ENCODE peak calls at places on chromosomes 16 and 17, in five cellular contexts. Z is K562, U is SK-N-SH, I is GM12878, L is HepG2. H is an unnamed sample.

GRCh38 chr17:73371846-73372245 is 60.0 kb upstream of the CDC42EP4 start:
- DNase-seq in Z (no peak), U (no peak), I (no peak), L (no peak), H (no peak)

GRCh38 chr16:66457888-66458287 is 30.8 kb downstream of the BEAN1 start:
- DNase-seq in Z (no peak), U (no peak), I (no peak), L (no peak), H (no peak)

GRCh38 chr17:8375738-8376259 is 705 bp downstream of the KRABD2 start:
- DNase-seq in Z (no peak), U (no peak), I (no peak), L (no peak), H (no peak)

GRCh38 chr17:76014925-76015261 is 12.2 kb downstream of the EVPL start:
- DNase-seq in Z (peak; percentile 44), U (peak; percentile 74), I (no peak), L (no peak), H (no peak)

GRCh38 chr16:4500283-4500682 is 24.1 kb downstream of the HMOX2 start:
- DNase-seq in Z (no peak), U (no peak), I (no peak), L (peak; percentile 39), H (no peak)

GRCh38 chr16:47493358-47494337 is 32.5 kb downstream of the PHKB start:
- DNase-seq in Z (no peak), U (no peak), I (peak; percentile 52), L (no peak), H (no peak)

GRCh38 chr16:24539850-24540484 is 601 bp downstream of the RBBP6 start:
- DNase-seq in Z (no peak), U (no peak), I (no peak), L (no peak), H (peak; percentile 10)

GRCh38 chr16:3362931-3363330 is 7.2 kb downstream of the OR2C1 start:
- DNase-seq in Z (no peak), U (no peak), I (no peak), L (no peak), H (no peak)

GRCh38 chr17:10316986-10317834 is 55.6 kb downstream of the MYH13 start:
- DNase-seq in Z (peak; percentile 16), U (peak; percentile 54), I (no peak), L (peak; percentile 20), H (peak; percentile 57)

GRCh38 chr16:90046971-90047713 is 27.9 kb upstream of the DBNDD1 start:
- DNase-seq in Z (no peak), U (no peak), I (no peak), L (peak; percentile 45), H (no peak)

GRCh38 chr17:36645358-36645757 is 44.0 kb downstream of the MRM1 start:
- DNase-seq in Z (no peak), U (no peak), I (no peak), L (no peak), H (no peak)

GRCh38 chr16:78463591-78463990 is 364.1 kb downstream of the WWOX start:
- DNase-seq in Z (no peak), U (no peak), I (no peak), L (no peak), H (no peak)

GRCh38 chr17:81534157-81535006 is 6.2 kb downstream of the FSCN2 start:
- DNase-seq in Z (no peak), U (peak; percentile 80), I (no peak), L (no peak), H (no peak)

GRCh38 chr16:3013491-3013951 is 798 bp downstream of the CLDN9 start:
- DNase-seq in Z (no peak), U (no peak), I (no peak), L (no peak), H (no peak)

GRCh38 chr17:71423871-71424546 is 696.8 kb upstream of the SOX9 start:
- DNase-seq in Z (no peak), U (no peak), I (no peak), L (no peak), H (no peak)

GRCh38 chr16:85206472-85207356 is 94.4 kb upstream of the CIBAR2 start:
- DNase-seq in Z (no peak), U (peak; percentile 92), I (no peak), L (no peak), H (no peak)

GRCh38 chr16:64925166-64925565 is 196.7 kb downstream of the CDH11 start:
- DNase-seq in Z (no peak), U (no peak), I (no peak), L (no peak), H (no peak)

GRCh38 chr16:8569650-8570338 is 20.5 kb downstream of the TMEM114 start:
- DNase-seq in Z (no peak), U (no peak), I (no peak), L (no peak), H (no peak)

GRCh38 chr16:20971420-20971819 is 70.8 kb downstream of the LYRM1 start:
- DNase-seq in Z (no peak), U (no peak), I (no peak), L (no peak), H (no peak)

GRCh38 chr17:61399131-61400057 is at the start of gene TBX2:
- DNase-seq in Z (no peak), U (peak; percentile 98), I (no peak), L (peak; percentile 80), H (peak; percentile 89)

GRCh38 chr16:70572050-70572925 is 48.7 kb downstream of the SF3B3 start:
- DNase-seq in Z (no peak), U (no peak), I (no peak), L (no peak), H (no peak)

GRCh38 chr16:25996052-25996451 is 304.3 kb downstream of the HS3ST4 start:
- DNase-seq in Z (peak; percentile 26), U (no peak), I (no peak), L (no peak), H (no peak)

GRCh38 chr16:31404353-31405064 is 11.4 kb downstream of the ITGAD start:
- DNase-seq in Z (peak; percentile 74), U (no peak), I (no peak), L (no peak), H (peak; percentile 88)

DNA sequence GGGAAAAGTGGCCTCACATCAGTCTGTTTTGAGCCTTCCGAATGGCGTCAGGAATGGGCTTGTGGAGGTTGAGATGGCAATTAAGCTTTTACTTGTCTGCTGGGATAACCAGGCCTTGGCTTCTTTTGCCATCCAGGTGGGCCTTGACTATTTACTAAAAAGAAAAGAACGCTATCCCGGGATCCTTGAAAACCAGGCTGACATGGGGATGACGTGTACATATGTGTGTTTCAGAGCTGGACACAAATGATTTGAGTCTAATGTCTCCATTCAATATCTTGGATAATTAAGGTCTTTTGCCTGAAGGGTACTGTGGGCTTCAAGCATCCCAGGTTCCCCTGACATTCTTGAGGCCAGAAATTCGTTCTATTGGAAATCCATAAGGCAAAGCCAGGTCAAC is 32.6 kb upstream of the HOXB13 start:
- DNase-seq in Z (no peak), U (no peak), I (no peak), L (no peak), H (no peak)
- TF ChIP-seq FOXM1 in Z (no peak), U (no peak), I (no peak), L (no peak), H (no peak)

DNA sequence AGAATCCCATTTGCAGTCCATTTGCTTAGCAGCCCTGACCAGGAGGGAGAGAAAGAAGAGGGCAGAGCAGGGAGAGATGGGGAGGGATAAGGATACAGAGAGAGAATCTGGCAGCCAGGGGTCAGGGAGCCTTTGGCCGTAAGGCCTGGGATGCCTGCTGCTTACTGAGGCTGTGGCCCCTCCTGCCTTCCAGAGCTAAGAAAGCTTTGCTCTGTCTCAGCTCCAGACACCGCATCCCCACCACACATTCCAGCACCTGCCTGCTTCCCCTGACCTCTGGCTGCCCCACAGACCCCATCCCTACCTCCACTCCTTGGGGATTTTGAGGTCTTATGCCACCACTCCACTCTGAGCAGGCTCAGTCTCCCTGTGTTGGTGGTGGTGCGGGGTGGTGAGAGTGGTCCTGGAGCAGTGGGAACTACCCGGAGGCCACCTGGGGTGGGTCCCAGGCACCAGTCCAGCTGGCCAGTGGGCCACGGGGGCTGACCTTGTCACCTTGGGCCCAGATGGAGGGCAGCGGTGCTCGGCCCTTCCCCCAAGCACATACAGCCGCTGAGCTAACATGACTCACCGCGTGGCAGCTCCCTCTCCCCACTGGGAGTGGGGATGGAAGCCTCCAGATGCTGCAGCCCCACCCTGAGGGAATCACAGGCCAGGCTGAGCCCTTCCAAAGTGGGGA is 58.3 kb downstream of the RAI1 start:
- DNase-seq in Z (peak; percentile 81), U (peak; percentile 78), I (no peak), L (no peak), H (no peak)
- TF ChIP-seq FOXM1 in Z (no peak), U (no peak), I (no peak), L (no peak), H (no peak)

DNA sequence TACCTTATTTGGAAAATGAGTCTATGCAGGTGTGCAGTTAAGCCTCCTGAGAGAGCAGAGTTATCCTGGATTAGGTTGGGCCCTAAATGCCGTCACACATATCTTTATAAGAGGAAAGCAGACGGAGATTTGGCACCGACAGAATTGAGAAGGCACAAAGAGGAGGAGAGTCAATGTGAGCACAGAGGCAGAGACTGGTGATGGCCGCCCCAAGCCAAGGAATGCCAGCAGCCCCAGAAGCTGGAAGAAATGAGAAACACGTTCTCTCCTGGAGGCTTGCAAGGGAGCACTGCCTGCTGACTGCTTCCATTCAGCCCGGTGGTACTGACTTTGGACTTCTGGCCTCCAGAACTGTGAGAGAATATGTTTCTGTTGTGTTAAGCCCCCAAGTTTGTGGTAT is 3.2 kb downstream of the SLC46A1 start:
- DNase-seq in Z (no peak), U (no peak), I (no peak), L (no peak), H (no peak)
- TF ChIP-seq FOXM1 in Z (no peak), U (no peak), I (no peak), L (no peak), H (no peak)

GRCh38 chr17:31788956-31789355 is 70.1 kb downstream of the COPRS start:
- DNase-seq in Z (no peak), U (no peak), I (no peak), L (no peak), H (no peak)

GRCh38 chr17:31792007-31792585 is 66.9 kb downstream of the COPRS start:
- DNase-seq in Z (no peak), U (no peak), I (no peak), L (no peak), H (no peak)

GRCh38 chr17:31798205-31798724 is 60.8 kb downstream of the COPRS start:
- DNase-seq in Z (no peak), U (no peak), I (no peak), L (peak; percentile 77), H (no peak)

GRCh38 chr17:31789707-31790505 is 69.1 kb downstream of the COPRS start:
- DNase-seq in Z (no peak), U (no peak), I (peak; percentile 36), L (no peak), H (no peak)

GRCh38 chr17:31794111-31794510 is 64.9 kb downstream of the COPRS start:
- DNase-seq in Z (no peak), U (no peak), I (no peak), L (no peak), H (no peak)
- TF ChIP-seq FOXM1 in Z (no peak), U (no peak), I (no peak), L (no peak), H (no peak)

GRCh38 chr16:180101-180920 is at the start of gene HBQ1:
- DNase-seq in Z (peak; percentile 85), U (peak; percentile 97), I (no peak), L (peak; percentile 21), H (peak; percentile 52)
- TF ChIP-seq FOXM1 in Z (no peak), U (no peak), I (no peak), L (no peak), H (no peak)

GRCh38 chr16:12010388-12011251 is 34.1 kb downstream of the SNX29 start:
- DNase-seq in Z (no peak), U (no peak), I (no peak), L (no peak), H (no peak)
- TF ChIP-seq FOXM1 in Z (no peak), U (no peak), I (no peak), L (no peak), H (no peak)

H was measured in HEK293T.